ENCODE peak calls at places on chromosome 5, in four cellular contexts. I is GM12878, A is H1, D is HEK293T. Q is an unnamed sample.
A peak's percentile ranks its signal among the peaks of the same experiment; 100 is the strongest.

GRCh38 chr5:53130206-53130605 is 20.6 kb upstream of the MOCS2 start:
- DNase-seq in A (no peak), D (no peak), I (no peak), Q (no peak)

GRCh38 chr5:135034186-135034962 is at the start of gene PITX1:
- DNase-seq in A (no peak), D (peak; percentile 77), I (no peak), Q (no peak)

GRCh38 chr5:73642296-73642695 is 16.3 kb downstream of the ARHGEF28 start:
- DNase-seq in I (no peak), D (no peak), A (no peak), Q (no peak)

GRCh38 chr5:122408592-122409219 is 96.7 kb downstream of the SNCAIP start:
- DNase-seq in A (no peak), D (no peak), I (no peak), Q (no peak)

GRCh38 chr5:14190194-14191164 is 47.3 kb downstream of the TRIO start:
- DNase-seq in I (no peak), D (no peak), A (no peak), Q (no peak)

GRCh38 chr5:94793816-94794198 is 175.3 kb downstream of the SLF1 start:
- DNase-seq in A (no peak), D (no peak), I (no peak), Q (no peak)

GRCh38 chr5:134543820-134544692 is 18.6 kb downstream of the JADE2 start:
- DNase-seq in D (no peak), A (no peak), I (no peak), Q (no peak)

GRCh38 chr5:6525910-6526309 is 77.3 kb downstream of the UBE2QL1 start:
- DNase-seq in A (no peak), I (no peak), D (peak; percentile 51), Q (peak; percentile 9)

GRCh38 chr5:54175-54730 is 37.7 kb upstream of the PLEKHG4B start:
- DNase-seq in D (no peak), A (no peak), I (no peak), Q (no peak)

GRCh38 chr5:51500-51823 is 40.5 kb upstream of the PLEKHG4B start:
- DNase-seq in I (no peak), D (no peak), A (no peak), Q (no peak)

GRCh38 chr5:50724-51499 is 41.1 kb upstream of the PLEKHG4B start:
- DNase-seq in A (no peak), D (no peak), I (no peak), Q (no peak)

GRCh38 chr5:54876-55569 is 36.9 kb upstream of the PLEKHG4B start:
- DNase-seq in A (no peak), D (no peak), I (no peak), Q (no peak)

DNA sequence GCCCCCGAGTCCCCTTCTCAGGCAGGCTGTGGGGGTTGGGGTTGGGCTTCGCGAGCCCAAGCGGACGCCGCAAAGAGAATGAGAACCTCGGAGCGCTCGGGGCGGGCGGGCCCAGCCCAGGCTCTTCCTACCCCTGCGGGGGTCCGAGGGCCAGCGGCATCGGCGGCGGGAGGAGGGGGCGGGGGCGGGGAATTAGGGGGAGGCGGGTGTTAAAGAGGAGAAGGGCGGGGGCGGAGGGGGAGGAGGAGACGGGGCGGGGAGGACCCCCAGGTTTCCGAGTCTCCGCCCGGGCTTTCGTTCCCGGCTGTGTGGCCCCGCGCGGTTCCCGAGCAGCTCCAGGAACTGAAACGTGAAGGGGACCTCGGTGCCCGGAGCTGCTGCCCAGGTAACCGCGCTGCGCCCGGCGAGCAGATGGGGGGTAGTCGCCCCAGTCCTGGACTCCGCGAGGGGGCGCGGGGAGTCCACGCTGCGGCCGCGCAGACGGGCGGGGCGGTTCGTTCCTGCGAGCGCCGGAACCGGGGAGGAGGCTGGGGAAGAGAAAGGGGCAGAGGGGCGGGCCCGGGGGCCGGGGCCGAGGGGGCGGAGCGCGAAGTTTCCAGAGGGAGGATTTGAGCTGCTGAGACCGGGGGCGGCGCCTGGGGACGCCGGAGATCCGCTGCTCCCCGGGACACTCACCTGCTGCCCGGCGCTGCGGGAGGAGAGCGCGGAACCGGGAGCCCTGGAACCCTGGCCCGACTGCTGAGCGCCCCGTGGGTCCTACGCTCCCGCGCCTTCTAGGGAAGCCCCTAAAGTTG is 38.4 kb upstream of the PLEKHG4B start:
- DNase-seq in I (no peak), A (peak; percentile 46), D (peak; percentile 68), Q (peak; percentile 49)
- TF ChIP-seq SUZ12 in I (no peak), A (no peak), D (no peak), Q (no peak)

GRCh38 chr5:102666164-102666951 is 88.7 kb upstream of the PAM start:
- DNase-seq in D (no peak), I (no peak), A (no peak), Q (no peak)
- TF ChIP-seq SUZ12 in D (no peak), I (no peak), A (no peak), Q (no peak)

DNA sequence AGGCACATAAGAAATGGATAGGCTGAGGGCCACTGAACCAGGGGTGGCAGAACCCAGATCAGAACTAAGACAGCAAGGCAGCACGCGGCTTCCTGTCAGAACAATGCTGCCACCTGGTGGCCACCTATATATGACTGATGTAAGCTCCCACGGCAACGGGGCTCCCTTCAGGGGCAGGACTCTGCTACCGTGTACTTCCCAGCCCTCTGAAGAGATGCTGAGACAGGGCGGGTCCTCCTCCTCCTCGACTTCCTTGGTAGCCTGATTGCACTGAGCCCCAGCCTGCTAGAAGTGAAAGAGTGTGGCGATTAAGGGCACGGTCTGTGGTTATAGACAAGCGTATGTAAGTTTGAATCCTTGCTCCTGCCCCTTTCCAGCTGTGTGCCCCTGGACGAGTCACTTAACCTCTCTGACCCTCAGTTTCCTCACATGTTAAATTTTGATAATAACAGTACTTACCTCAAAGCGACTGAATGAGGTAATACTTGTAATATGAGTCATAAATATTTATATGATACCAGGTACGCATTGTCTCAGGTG is 13.3 kb downstream of the RPS14 start:
- DNase-seq in D (peak; percentile 88), I (peak; percentile 60), A (peak; percentile 75), Q (peak; percentile 81)
- TF ChIP-seq SUZ12 in D (no peak), I (no peak), A (no peak), Q (no peak)

GRCh38 chr5:171459839-171460238 is 40.4 kb downstream of the FGF18 start:
- DNase-seq in I (no peak), D (no peak), A (no peak), Q (no peak)
- TF ChIP-seq SUZ12 in I (no peak), D (no peak), A (no peak), Q (no peak)

GRCh38 chr5:82594097-82594496 is 315.9 kb upstream of the RPS23 start:
- DNase-seq in D (no peak), A (no peak), I (no peak), Q (no peak)
- TF ChIP-seq SUZ12 in D (no peak), A (no peak), I (no peak), Q (no peak)

GRCh38 chr5:1657161-1657741 is 133.5 kb upstream of the LPCAT1 start:
- DNase-seq in A (no peak), D (no peak), I (no peak), Q (no peak)

GRCh38 chr5:1655496-1656270 is 131.9 kb upstream of the LPCAT1 start:
- DNase-seq in A (no peak), D (no peak), I (no peak), Q (no peak)

GRCh38 chr5:1654786-1655495 is 131.2 kb upstream of the LPCAT1 start:
- DNase-seq in D (no peak), A (no peak), I (no peak), Q (no peak)

GRCh38 chr5:1658665-1659064 is 134.9 kb upstream of the LPCAT1 start:
- DNase-seq in I (no peak), A (no peak), D (no peak), Q (no peak)

DNA sequence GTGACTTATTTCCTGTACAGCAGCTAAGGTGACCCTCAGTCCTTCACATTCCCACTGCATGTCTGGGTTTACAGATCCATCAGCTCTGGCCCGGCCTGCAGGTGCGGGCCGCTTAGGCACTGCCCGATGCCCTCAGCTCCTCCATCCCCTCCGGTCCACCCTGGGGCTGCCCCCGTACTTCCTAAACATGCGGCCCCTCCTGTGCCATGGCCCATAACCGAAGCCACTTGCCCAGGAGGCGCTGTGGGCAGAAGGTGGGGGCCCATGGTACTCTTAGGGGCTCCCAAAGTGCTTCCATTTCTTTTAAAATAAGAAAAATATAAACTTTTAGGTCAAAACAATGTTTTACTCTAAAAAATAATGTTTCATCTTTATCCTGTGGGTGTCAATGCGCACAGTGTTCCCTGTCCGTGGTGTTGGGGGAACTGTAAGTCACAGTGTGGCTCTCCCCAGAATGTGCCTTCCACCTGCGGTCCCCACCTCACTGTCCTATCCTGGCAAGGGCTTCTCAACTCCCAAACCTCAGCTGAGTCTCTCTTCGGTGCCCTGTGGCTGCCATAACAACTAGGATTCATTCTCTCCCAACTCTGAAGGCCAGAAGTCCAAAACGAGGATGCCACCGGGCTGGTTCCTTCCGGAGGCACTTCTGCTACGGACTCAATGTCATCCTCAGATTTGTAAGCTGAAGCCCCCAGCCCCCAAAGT is 132.7 kb upstream of the LPCAT1 start:
- DNase-seq in I (no peak), D (no peak), A (no peak), Q (no peak)
- TF ChIP-seq SUZ12 in I (no peak), D (no peak), A (no peak), Q (no peak)

DNA sequence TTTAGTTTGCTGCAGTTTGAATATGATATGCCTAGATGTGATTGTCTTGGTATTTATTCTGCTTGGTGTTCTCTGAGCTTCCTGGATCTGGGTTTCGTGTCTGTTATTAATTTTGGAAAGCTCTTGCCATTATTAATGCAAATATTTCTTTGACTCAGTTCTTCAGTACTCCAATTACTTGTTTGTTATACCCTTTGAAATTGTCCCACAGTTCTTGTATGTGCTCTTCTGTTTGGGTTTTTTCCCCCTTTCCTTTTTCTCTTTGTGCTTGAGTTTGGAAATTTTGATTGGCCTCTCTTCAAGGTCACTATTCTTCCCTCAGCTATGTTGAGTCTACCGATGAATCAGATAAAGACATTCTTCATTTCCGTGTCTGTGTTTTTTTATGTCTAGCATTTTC is 96.6 kb upstream of the CKMT2 start:
- DNase-seq in D (no peak), I (no peak), A (no peak), Q (no peak)
- TF ChIP-seq SUZ12 in D (no peak), I (no peak), A (no peak), Q (no peak)